ENCODE peak calls at places on chromosomes 2 and 18, in five cellular contexts. T, E, U, W and L are unnamed samples.

GRCh38 chr2:16614314-16614860 is 51.2 kb downstream of the CYRIA start:
- DNase-seq in T (no peak), E (no peak), W (peak; percentile 23), U (no peak), L (no peak)

GRCh38 chr2:121504316-121504715 is 26.4 kb upstream of the RNU4ATAC start:
- DNase-seq in E (no peak), U (no peak), W (no peak), T (no peak), L (no peak)

GRCh38 chr18:23849141-23849540 is 159.9 kb downstream of the LAMA3 start:
- DNase-seq in U (no peak), W (no peak), T (no peak), E (no peak), L (no peak)

GRCh38 chr2:26458365-26459042 is 19.4 kb downstream of the OTOF start:
- DNase-seq in U (no peak), E (no peak), W (no peak), T (no peak), L (no peak)

GRCh38 chr2:178025551-178026185 is 46.9 kb downstream of the PDE11A start:
- DNase-seq in T (no peak), U (no peak), W (no peak), E (no peak), L (no peak)

GRCh38 chr2:18501156-18501555 is 59.3 kb downstream of the RDH14 start:
- DNase-seq in U (no peak), T (no peak), W (no peak), E (no peak), L (no peak)

GRCh38 chr2:222358876-222359275 is 60.1 kb upstream of the PAX3 start:
- DNase-seq in W (no peak), U (no peak), T (no peak), E (no peak), L (peak; percentile 92)

GRCh38 chr2:190718652-190719526 is 70.0 kb downstream of the NAB1 start:
- DNase-seq in E (peak; percentile 16), W (no peak), U (peak; percentile 30), T (peak; percentile 68), L (no peak)

GRCh38 chr2:45289018-45289417 is 279.8 kb upstream of the SIX2 start:
- DNase-seq in T (no peak), E (no peak), U (no peak), W (no peak), L (no peak)

DNA sequence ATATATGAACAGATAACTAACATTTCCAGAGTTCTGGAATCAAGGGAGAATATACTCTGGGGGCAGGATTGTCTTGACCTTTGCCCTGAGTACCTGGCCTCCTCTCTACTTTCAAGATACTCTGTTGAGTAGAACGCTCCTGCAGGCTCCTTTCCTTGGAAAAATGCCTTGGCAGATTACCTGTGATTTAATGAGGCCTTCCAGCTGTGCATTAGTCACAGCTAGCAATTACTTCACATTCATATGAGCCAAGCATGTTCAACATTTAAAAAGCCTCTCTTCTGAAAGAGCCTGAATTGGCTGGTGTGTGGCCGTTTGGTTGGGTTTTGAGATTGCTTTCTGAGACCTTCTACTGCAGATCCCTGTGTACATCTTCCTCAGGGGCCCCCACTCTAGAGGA is 142.2 kb downstream of the PLCL1 start:
- DNase-seq in E (no peak), W (no peak), U (no peak), T (no peak), L (no peak)
- TF ChIP-seq REST in E (no peak), W (no peak), U (no peak), T (no peak), L (no peak)

GRCh38 chr18:35871337-35871736 is 101.1 kb upstream of the RMP24 start:
- DNase-seq in E (no peak), T (no peak), W (no peak), U (no peak), L (no peak)

GRCh38 chr18:35876243-35876642 is 96.2 kb upstream of the RMP24 start:
- DNase-seq in U (no peak), W (no peak), E (peak; percentile 12), T (no peak), L (no peak)

GRCh38 chr18:35880788-35881455 is 91.6 kb upstream of the RMP24 start:
- DNase-seq in W (no peak), T (no peak), E (no peak), U (no peak), L (no peak)

GRCh38 chr18:35875566-35875965 is 96.9 kb upstream of the RMP24 start:
- DNase-seq in T (no peak), E (no peak), U (no peak), W (no peak), L (no peak)
- TF ChIP-seq GABPA in T (no peak), E (no peak), U (no peak), W (no peak), L (no peak)

DNA sequence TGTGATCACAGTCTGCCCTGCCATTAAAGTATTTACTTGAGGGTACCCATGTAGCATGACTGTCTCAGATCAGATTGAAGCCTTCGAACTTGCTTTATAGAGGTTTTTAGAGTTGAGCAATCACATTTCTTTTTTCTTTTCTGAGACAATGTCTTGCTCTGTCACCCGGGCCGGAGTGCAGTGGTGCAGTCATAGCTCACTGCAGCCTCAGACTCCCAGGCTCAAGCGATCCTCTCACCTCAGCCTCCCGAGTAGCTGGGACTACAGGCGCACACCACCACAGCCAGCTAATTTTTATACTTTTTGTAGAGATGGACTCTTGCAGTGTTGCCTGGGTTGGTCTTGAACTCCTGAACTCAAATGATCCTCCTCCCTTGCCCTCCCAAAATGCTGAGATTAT is 153.4 kb downstream of the AGAP1 start:
- DNase-seq in E (no peak), U (no peak), T (no peak), W (no peak), L (no peak)
- TF ChIP-seq REST in E (no peak), U (no peak), T (no peak), W (no peak), L (no peak)

GRCh38 chr18:63322908-63323634 is 3.5 kb upstream of the BCL2 start:
- DNase-seq in E (peak; percentile 68), U (peak; percentile 63), T (no peak), W (peak; percentile 40), L (peak; percentile 51)
- TF ChIP-seq GABPA in E (no peak), U (no peak), T (no peak), W (no peak), L (no peak)